ENCODE peak calls at places on chromosomes 6 and 20, in seven cellular contexts. One of them, this sample, is unnamed.

GRCh38 chr20:52001999-52002666 is 189.4 kb downstream of the ZFP64 start:
- DNase-seq in SK-N-SH: peak
- DNase-seq in GM12891: no peak
- DNase-seq in H1: no peak
- DNase-seq in HepG2: peak
- DNase-seq in K562: no peak
- DNase-seq in GM12878: no peak
- DNase-seq in this sample: no peak

GRCh38 chr6:170114956-170115855 is 175.7 kb downstream of the DLL1 start:
- DNase-seq in HepG2: no peak
- DNase-seq in K562: no peak
- DNase-seq in H1: peak
- DNase-seq in SK-N-SH: peak
- DNase-seq in GM12891: no peak
- DNase-seq in GM12878: no peak
- DNase-seq in this sample: no peak

GRCh38 chr6:135094403-135094821 is 39.8 kb upstream of the HBS1L start:
- DNase-seq in SK-N-SH: no peak
- DNase-seq in H1: no peak
- DNase-seq in HepG2: no peak
- DNase-seq in GM12878: no peak
- DNase-seq in K562: no peak
- DNase-seq in GM12891: no peak
- DNase-seq in this sample: no peak

GRCh38 chr20:57688864-57689263 is 21.0 kb downstream of the PMEPA1 start:
- DNase-seq in SK-N-SH: no peak
- DNase-seq in GM12891: no peak
- DNase-seq in H1: no peak
- DNase-seq in K562: no peak
- DNase-seq in GM12878: no peak
- DNase-seq in HepG2: no peak
- DNase-seq in this sample: no peak

GRCh38 chr6:102114402-102114801 is 720.9 kb downstream of the GRIK2 start:
- DNase-seq in K562: no peak
- DNase-seq in SK-N-SH: no peak
- DNase-seq in HepG2: peak
- DNase-seq in GM12891: peak
- DNase-seq in H1: no peak
- DNase-seq in GM12878: no peak
- DNase-seq in this sample: no peak

GRCh38 chr20:58669287-58670006 is 18.4 kb downstream of the STX16 start:
- DNase-seq in HepG2: no peak
- DNase-seq in GM12891: peak
- DNase-seq in GM12878: peak
- DNase-seq in SK-N-SH: no peak
- DNase-seq in K562: no peak
- DNase-seq in H1: peak
- DNase-seq in this sample: peak

GRCh38 chr20:62577447-62577846 is 64.9 kb upstream of the SLCO4A1 start:
- DNase-seq in HepG2: no peak
- DNase-seq in K562: no peak
- DNase-seq in GM12891: no peak
- DNase-seq in GM12878: no peak
- DNase-seq in SK-N-SH: no peak
- DNase-seq in H1: no peak
- DNase-seq in this sample: no peak

GRCh38 chr6:144895890-144896289 is 610.8 kb downstream of the UTRN start:
- DNase-seq in SK-N-SH: peak
- DNase-seq in GM12878: no peak
- DNase-seq in H1: no peak
- DNase-seq in HepG2: no peak
- DNase-seq in K562: no peak
- DNase-seq in GM12891: no peak
- DNase-seq in this sample: no peak

GRCh38 chr6:113758725-113759576 is 98.2 kb upstream of the MARCKS start:
- DNase-seq in GM12891: no peak
- DNase-seq in K562: no peak
- DNase-seq in GM12878: no peak
- DNase-seq in HepG2: no peak
- DNase-seq in H1: no peak
- DNase-seq in SK-N-SH: no peak
- DNase-seq in this sample: no peak

GRCh38 chr6:1031671-1032070 is 280.2 kb upstream of the FOXQ1 start:
- DNase-seq in H1: no peak
- DNase-seq in GM12878: no peak
- DNase-seq in HepG2: no peak
- DNase-seq in GM12891: no peak
- DNase-seq in K562: no peak
- DNase-seq in SK-N-SH: no peak
- DNase-seq in this sample: no peak

GRCh38 chr6:57209030-57209429 is 13.1 kb downstream of the RAB23 start:
- DNase-seq in SK-N-SH: no peak
- DNase-seq in K562: no peak
- DNase-seq in GM12891: no peak
- DNase-seq in GM12878: no peak
- DNase-seq in H1: no peak
- DNase-seq in HepG2: no peak
- DNase-seq in this sample: no peak

GRCh38 chr6:15593798-15594197 is 69.0 kb downstream of the DTNBP1 start:
- DNase-seq in H1: no peak
- DNase-seq in GM12891: no peak
- DNase-seq in HepG2: no peak
- DNase-seq in SK-N-SH: no peak
- DNase-seq in GM12878: no peak
- DNase-seq in K562: no peak
- DNase-seq in this sample: no peak

GRCh38 chr6:100453701-100454521 is 10.8 kb downstream of the SIM1 start:
- DNase-seq in HepG2: no peak
- DNase-seq in SK-N-SH: no peak
- DNase-seq in H1: peak
- DNase-seq in GM12878: no peak
- DNase-seq in GM12891: no peak
- DNase-seq in K562: no peak
- DNase-seq in this sample: no peak

GRCh38 chr6:3659748-3660147 is 91.8 kb downstream of the PXDC1 start:
- DNase-seq in K562: no peak
- DNase-seq in HepG2: no peak
- DNase-seq in H1: no peak
- DNase-seq in GM12878: no peak
- DNase-seq in SK-N-SH: no peak
- DNase-seq in GM12891: no peak
- DNase-seq in this sample: no peak
- TF ChIP-seq TAF1 in K562: no peak
- TF ChIP-seq TAF1 in HepG2: no peak
- TF ChIP-seq TAF1 in H1: no peak
- TF ChIP-seq TAF1 in GM12878: no peak
- TF ChIP-seq TAF1 in SK-N-SH: no peak
- TF ChIP-seq TAF1 in GM12891: no peak
- TF ChIP-seq TAF1 in this sample: no peak

DNA sequence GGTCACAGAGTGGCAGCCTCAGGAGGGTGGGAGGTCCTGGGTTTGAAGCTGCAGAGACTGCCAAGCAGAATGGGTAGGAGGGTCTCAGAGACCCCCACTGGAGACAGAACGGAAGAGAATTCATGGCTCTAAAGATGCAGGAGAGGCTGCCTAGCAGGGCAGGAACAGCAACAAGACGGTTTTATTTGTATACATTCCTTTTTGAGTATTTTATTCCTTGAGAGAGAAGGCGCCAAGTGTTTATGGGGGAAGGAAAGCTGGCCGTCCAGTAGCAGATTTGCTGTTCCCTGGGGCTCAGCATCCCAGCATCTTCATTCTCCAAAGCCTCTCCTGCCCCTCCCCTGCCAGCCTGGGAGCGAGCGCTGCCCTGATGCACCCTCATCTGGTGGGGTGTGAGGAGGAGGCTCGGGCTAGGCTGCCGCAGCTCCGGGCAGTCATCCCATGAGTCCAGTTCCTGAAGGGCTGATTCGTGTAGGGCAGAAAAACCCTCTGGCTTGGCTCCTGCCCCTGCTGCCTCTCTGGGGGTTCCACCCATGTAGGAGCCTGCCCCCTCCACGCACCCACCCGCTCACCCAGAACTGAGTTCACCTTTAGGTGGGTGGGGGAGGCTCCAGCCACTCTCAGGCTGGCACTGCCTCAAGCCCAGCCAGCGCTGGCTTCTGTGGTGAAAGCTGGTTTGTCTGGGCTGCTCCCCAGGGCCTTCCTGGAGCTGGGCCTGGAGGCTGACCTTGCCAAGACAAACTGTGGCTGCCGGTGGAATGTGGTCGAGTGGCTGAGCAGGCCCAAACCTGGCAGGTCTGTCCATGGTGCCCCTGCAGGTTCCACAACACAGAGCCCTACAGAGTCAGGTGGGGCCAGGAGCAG is 32.4 kb downstream of the CPXM1 start:
- DNase-seq in GM12878: no peak
- DNase-seq in K562: no peak
- DNase-seq in GM12891: no peak
- DNase-seq in H1: no peak
- DNase-seq in SK-N-SH: peak
- DNase-seq in HepG2: no peak
- DNase-seq in this sample: no peak
- TF ChIP-seq TAF1 in GM12878: no peak
- TF ChIP-seq TAF1 in K562: no peak
- TF ChIP-seq TAF1 in GM12891: no peak
- TF ChIP-seq TAF1 in H1: no peak
- TF ChIP-seq TAF1 in SK-N-SH: no peak
- TF ChIP-seq TAF1 in HepG2: no peak
- TF ChIP-seq TAF1 in this sample: no peak

DNA sequence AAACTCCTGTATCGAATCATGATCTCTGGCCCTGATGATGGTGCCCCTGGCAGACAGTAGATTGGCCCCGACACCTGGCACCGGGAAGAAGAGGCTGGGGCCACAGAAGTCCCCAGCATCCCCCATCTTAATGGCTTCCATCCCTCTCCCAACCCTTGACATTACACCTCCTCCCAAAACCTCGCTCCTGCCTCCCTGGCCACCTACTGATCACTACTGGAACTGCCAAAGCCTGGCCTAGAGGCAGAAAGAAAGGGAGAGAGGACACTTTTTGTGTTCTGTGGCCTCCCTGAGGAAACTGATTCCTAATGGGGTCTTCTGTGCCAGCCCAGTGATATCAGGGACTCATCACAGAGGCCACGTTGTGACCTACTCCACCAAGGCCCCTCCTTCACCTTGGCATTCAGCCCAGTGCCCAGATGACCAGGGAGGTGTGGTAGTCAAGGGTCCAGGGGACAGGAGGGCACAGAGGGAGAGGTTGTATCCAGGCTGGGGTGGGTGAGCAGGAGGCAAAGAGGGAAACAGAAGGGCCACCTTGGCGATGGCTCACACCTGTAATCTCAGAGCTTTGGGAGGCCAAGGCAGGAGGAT is 6.1 kb downstream of the C20orf173 start:
- DNase-seq in HepG2: peak
- DNase-seq in K562: peak
- DNase-seq in H1: peak
- DNase-seq in GM12878: no peak
- DNase-seq in GM12891: no peak
- DNase-seq in SK-N-SH: peak
- DNase-seq in this sample: peak
- TF ChIP-seq TAF1 in HepG2: no peak
- TF ChIP-seq TAF1 in K562: no peak
- TF ChIP-seq TAF1 in H1: no peak
- TF ChIP-seq TAF1 in GM12878: no peak
- TF ChIP-seq TAF1 in GM12891: no peak
- TF ChIP-seq TAF1 in SK-N-SH: no peak
- TF ChIP-seq TAF1 in this sample: no peak

GRCh38 chr6:32583527-32583898 is 6.1 kb downstream of the HLA-DRB1 start:
- DNase-seq in H1: no peak
- DNase-seq in K562: no peak
- DNase-seq in SK-N-SH: no peak
- DNase-seq in GM12878: no peak
- DNase-seq in GM12891: no peak
- DNase-seq in HepG2: no peak
- DNase-seq in this sample: no peak
- TF ChIP-seq TAF1 in H1: no peak
- TF ChIP-seq TAF1 in K562: no peak
- TF ChIP-seq TAF1 in SK-N-SH: no peak
- TF ChIP-seq TAF1 in GM12878: no peak
- TF ChIP-seq TAF1 in GM12891: no peak
- TF ChIP-seq TAF1 in HepG2: no peak
- TF ChIP-seq TAF1 in this sample: no peak

DNA sequence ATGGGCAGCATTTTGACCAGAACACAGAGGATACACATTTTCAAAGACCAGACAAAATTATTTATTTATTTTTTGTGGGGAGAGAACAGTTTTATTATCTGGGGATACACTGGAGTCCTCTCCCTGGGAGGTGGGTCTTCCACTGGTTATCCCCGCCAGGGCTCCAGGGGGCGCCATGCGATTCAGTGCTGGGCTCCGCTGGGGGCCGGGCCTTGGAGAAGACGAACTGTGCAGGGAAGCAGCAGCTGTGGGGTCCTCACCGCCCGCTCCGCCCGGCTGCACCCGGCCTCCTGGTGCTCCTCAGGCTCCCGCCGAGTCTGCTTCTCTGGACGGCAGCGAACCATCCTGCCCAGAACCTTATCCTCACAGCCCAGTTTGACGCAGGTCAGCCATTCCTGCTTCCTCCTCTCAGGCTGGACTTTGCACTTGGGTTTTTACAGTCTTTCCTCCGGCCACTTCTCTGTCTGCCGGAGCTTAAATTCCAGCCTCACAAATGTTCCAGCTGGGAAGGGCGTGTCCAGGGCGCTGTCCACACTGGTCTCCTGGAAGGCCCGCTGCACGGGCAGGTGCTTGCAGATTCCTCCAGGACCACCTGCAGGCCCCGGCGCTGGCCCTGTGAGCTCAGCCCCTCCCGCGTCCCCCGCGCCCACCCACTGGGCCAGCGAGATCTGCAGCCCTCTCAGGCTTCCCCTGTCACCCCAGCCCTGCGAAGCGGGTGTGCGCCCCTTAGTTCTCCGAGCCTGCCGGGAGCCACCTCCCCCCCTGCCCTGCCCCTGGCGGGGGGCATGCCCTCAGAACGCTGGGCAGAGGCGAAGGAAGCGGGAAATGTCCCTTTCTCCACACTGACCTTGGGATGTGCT is 1830.0 kb upstream of the DEFB115 start:
- DNase-seq in HepG2: no peak
- DNase-seq in SK-N-SH: peak
- DNase-seq in GM12891: no peak
- DNase-seq in GM12878: no peak
- DNase-seq in H1: no peak
- DNase-seq in K562: no peak
- DNase-seq in this sample: no peak
- TF ChIP-seq TAF1 in HepG2: no peak
- TF ChIP-seq TAF1 in SK-N-SH: no peak
- TF ChIP-seq TAF1 in GM12891: no peak
- TF ChIP-seq TAF1 in GM12878: no peak
- TF ChIP-seq TAF1 in H1: no peak
- TF ChIP-seq TAF1 in K562: no peak
- TF ChIP-seq TAF1 in this sample: no peak